ENCODE peak calls at places on chromosomes 11 and 22, in nine cellular contexts. Q is heart left ventricle; Z is upper lobe of left lung; L is activated naive CD8-positive, alpha-beta T cell treated with anti-CD3 and anti-CD28 coated beads, Interleukin-2, amount 50 U/mL, for 24 hours; T is pancreas; B is right cardiac atrium; Y is natural killer cell; P is gastroesophageal sphincter; K is left lung. H is an unnamed sample.

GRCh38 chr11:581342-581741 is 5.1 kb downstream of the PHRF1 start:
- ATAC-seq in K (no peak), Q (no peak), B (peak), P (no peak), Y (no peak), Z (no peak), L (no peak), T (no peak), H (no peak)

GRCh38 chr11:80686889-80687288 is 1246.1 kb upstream of the TENM4 start:
- ATAC-seq in Z (no peak), B (no peak), P (no peak), Y (no peak), L (no peak), K (no peak), T (no peak), Q (no peak), H (no peak)

GRCh38 chr11:17533341-17533740 is 10.9 kb downstream of the USH1C start:
- ATAC-seq in T (no peak), Q (no peak), Y (no peak), B (no peak), P (no peak), Z (no peak), K (no peak), L (no peak), H (no peak)

GRCh38 chr11:76554767-76555166 is 109.9 kb downstream of the EMSY start:
- ATAC-seq in Z (no peak), Q (no peak), Y (no peak), K (no peak), P (no peak), T (no peak), B (no peak), L (no peak), H (no peak)

GRCh38 chr11:15801126-15801525 is 555.2 kb downstream of the SOX6 start:
- ATAC-seq in P (no peak), B (no peak), Z (no peak), Y (no peak), Q (no peak), T (no peak), L (no peak), K (no peak), H (no peak)

GRCh38 chr11:117717485-117718314 is 79.3 kb downstream of the DSCAML1 start:
- ATAC-seq in B (peak), L (no peak), K (peak), Q (peak), P (no peak), Z (peak), Y (no peak), T (peak), H (no peak)

GRCh38 chr11:27456802-27457329 is 15.7 kb downstream of the LGR4 start:
- ATAC-seq in B (no peak), K (no peak), P (no peak), L (no peak), T (peak), Q (no peak), Y (no peak), Z (no peak), H (no peak)

GRCh38 chr11:69637956-69638871 is 2.7 kb upstream of the CCND1 start:
- ATAC-seq in Y (no peak), L (no peak), Q (no peak), P (no peak), K (peak), B (peak), Z (no peak), T (peak), H (no peak)

GRCh38 chr11:34050967-34051348 is 573 bp upstream of the CAPRIN1 start:
- ATAC-seq in K (peak), Q (peak), B (peak), P (peak), T (peak), Z (no peak), Y (no peak), L (no peak), H (peak)

GRCh38 chr11:112631333-112631732 is 329.9 kb upstream of the NCAM1 start:
- ATAC-seq in Q (peak), T (no peak), Z (no peak), B (no peak), K (no peak), Y (no peak), L (no peak), P (no peak), H (no peak)

GRCh38 chr11:72989727-72990126 is 152.4 kb downstream of the FCHSD2 start:
- ATAC-seq in K (peak), Q (peak), T (peak), Z (no peak), Y (no peak), L (no peak), B (peak), P (no peak), H (no peak)

GRCh38 chr11:86047275-86047991 is 21.5 kb downstream of the PICALM start:
- ATAC-seq in K (peak), Z (no peak), Q (no peak), P (no peak), B (no peak), T (no peak), L (peak), Y (peak), H (peak)

GRCh38 chr11:130415719-130416536 is 12.5 kb downstream of the ADAMTS8 start:
- ATAC-seq in Q (no peak), B (no peak), L (no peak), T (no peak), K (no peak), Y (no peak), Z (no peak), P (no peak), H (peak)

GRCh38 chr11:74849525-74850391 is 99.1 kb downstream of the XRRA1 start:
- ATAC-seq in P (no peak), B (no peak), Y (no peak), T (no peak), Z (no peak), Q (peak), L (no peak), K (no peak), H (peak)

GRCh38 chr22:40592352-40593113 is 44.0 kb downstream of the MRTFA start:
- ATAC-seq in B (no peak), Q (no peak), P (no peak), Y (no peak), K (no peak), L (no peak), T (no peak), Z (no peak), H (peak)

GRCh38 chr11:64241175-64241429 is 207 bp downstream of the FKBP2 start:
- ATAC-seq in Z (no peak), L (peak), B (peak), Q (peak), P (peak), Y (no peak), T (peak), K (peak), H (peak)

GRCh38 chr22:42608481-42609361 is 6.0 kb downstream of the POLDIP3 start:
- ATAC-seq in K (peak), Y (no peak), Q (peak), P (peak), T (peak), B (peak), Z (no peak), L (peak), H (no peak)

GRCh38 chr11:8041576-8041975 is 39.4 kb upstream of the TUB start:
- ATAC-seq in P (no peak), Y (no peak), L (no peak), T (no peak), Z (no peak), Q (no peak), K (no peak), B (no peak), H (no peak)

H was measured in stimulated activated memory B cell treated with anti-CD40 and anti-IgM and Interleukin-4, amounts not matched to agents 10 μg/mL and 1 μg/mL and 100 μg/mL, for 72 hours.